ENCODE peak calls at places on chromosomes 6 and 20, in six cellular contexts. One of them, this sample, is unnamed. For H3K4me1, the result is how much of the 10 kb centered on the place peaks cover.

GRCh38 chr20:10659651-10660601 is 13.9 kb downstream of the JAG1 start:
- DNase-seq in mesendoderm: peak
- DNase-seq in GM23248: no peak
- DNase-seq in fibroblast of lung: no peak
- DNase-seq in PC-3: no peak
- DNase-seq in endothelial cell of umbilical vein: no peak
- DNase-seq in this sample: no peak

GRCh38 chr6:44143731-44144130 is 14.9 kb upstream of the CAPN11 start:
- DNase-seq in PC-3: no peak
- DNase-seq in fibroblast of lung: no peak
- DNase-seq in GM23248: no peak
- DNase-seq in endothelial cell of umbilical vein: no peak
- DNase-seq in mesendoderm: no peak
- DNase-seq in this sample: no peak

GRCh38 chr6:78570044-78570443 is 297.3 kb upstream of the IRAK1BP1 start:
- DNase-seq in GM23248: no peak
- DNase-seq in fibroblast of lung: no peak
- DNase-seq in endothelial cell of umbilical vein: no peak
- DNase-seq in mesendoderm: no peak
- DNase-seq in PC-3: no peak
- DNase-seq in this sample: no peak

GRCh38 chr6:68160348-68160747 is 474.7 kb upstream of the ADGRB3 start:
- DNase-seq in mesendoderm: no peak
- DNase-seq in endothelial cell of umbilical vein: no peak
- DNase-seq in fibroblast of lung: no peak
- DNase-seq in PC-3: no peak
- DNase-seq in GM23248: no peak
- DNase-seq in this sample: no peak

GRCh38 chr6:8027965-8028651 is 36.1 kb downstream of the BLOC1S5 start:
- DNase-seq in endothelial cell of umbilical vein: peak
- DNase-seq in fibroblast of lung: peak
- DNase-seq in GM23248: peak
- DNase-seq in PC-3: no peak
- DNase-seq in mesendoderm: no peak
- DNase-seq in this sample: no peak

GRCh38 chr6:24513602-24514001 is 18.8 kb downstream of the ALDH5A1 start:
- DNase-seq in fibroblast of lung: no peak
- DNase-seq in GM23248: no peak
- DNase-seq in PC-3: no peak
- DNase-seq in mesendoderm: no peak
- DNase-seq in endothelial cell of umbilical vein: no peak
- DNase-seq in this sample: no peak

GRCh38 chr6:144104898-144105487 is 9.6 kb upstream of the SF3B5 start:
- DNase-seq in PC-3: peak
- DNase-seq in mesendoderm: peak
- DNase-seq in endothelial cell of umbilical vein: peak
- DNase-seq in fibroblast of lung: peak
- DNase-seq in GM23248: peak
- DNase-seq in this sample: peak

GRCh38 chr6:120005292-120005976 is 655.9 kb upstream of the MAN1A1 start:
- DNase-seq in PC-3: no peak
- DNase-seq in GM23248: peak
- DNase-seq in fibroblast of lung: no peak
- DNase-seq in endothelial cell of umbilical vein: no peak
- DNase-seq in mesendoderm: no peak
- DNase-seq in this sample: no peak

GRCh38 chr6:158194487-158195280 is 26.5 kb downstream of the GTF2H5 start:
- DNase-seq in endothelial cell of umbilical vein: no peak
- DNase-seq in GM23248: no peak
- DNase-seq in PC-3: no peak
- DNase-seq in fibroblast of lung: no peak
- DNase-seq in mesendoderm: no peak
- DNase-seq in this sample: no peak

GRCh38 chr20:57070296-57070695 is 196.1 kb downstream of the BMP7 start:
- DNase-seq in mesendoderm: no peak
- DNase-seq in fibroblast of lung: no peak
- DNase-seq in PC-3: no peak
- DNase-seq in GM23248: no peak
- DNase-seq in endothelial cell of umbilical vein: no peak
- DNase-seq in this sample: no peak

GRCh38 chr6:132161283-132161682 is 210.1 kb upstream of the CCN2 start:
- DNase-seq in GM23248: peak
- DNase-seq in mesendoderm: peak
- DNase-seq in endothelial cell of umbilical vein: peak
- DNase-seq in PC-3: peak
- DNase-seq in fibroblast of lung: peak
- DNase-seq in this sample: peak

GRCh38 chr6:119040229-119040628 is 38.2 kb downstream of the FAM184A start:
- DNase-seq in endothelial cell of umbilical vein: no peak
- DNase-seq in PC-3: no peak
- DNase-seq in mesendoderm: no peak
- DNase-seq in GM23248: no peak
- DNase-seq in fibroblast of lung: no peak
- DNase-seq in this sample: no peak

GRCh38 chr20:23641936-23642751 is 4.4 kb upstream of the CST3 start:
- DNase-seq in mesendoderm: no peak
- DNase-seq in fibroblast of lung: peak
- DNase-seq in GM23248: peak
- DNase-seq in PC-3: peak
- DNase-seq in endothelial cell of umbilical vein: peak
- DNase-seq in this sample: peak

GRCh38 chr6:170265655-170266054 is 25.2 kb downstream of the DLL1 start:
- DNase-seq in endothelial cell of umbilical vein: no peak
- DNase-seq in fibroblast of lung: peak
- DNase-seq in mesendoderm: no peak
- DNase-seq in PC-3: peak
- DNase-seq in GM23248: no peak
- DNase-seq in this sample: no peak

GRCh38 chr6:43884660-43885022 is 114.6 kb downstream of the VEGFA start:
- DNase-seq in GM23248: no peak
- DNase-seq in PC-3: no peak
- DNase-seq in fibroblast of lung: no peak
- DNase-seq in mesendoderm: no peak
- DNase-seq in endothelial cell of umbilical vein: no peak
- DNase-seq in this sample: no peak

GRCh38 chr6:44642870-44643522 is 255.5 kb downstream of the CDC5L start:
- DNase-seq in PC-3: peak
- DNase-seq in GM23248: peak
- DNase-seq in fibroblast of lung: no peak
- DNase-seq in mesendoderm: no peak
- DNase-seq in endothelial cell of umbilical vein: no peak
- DNase-seq in this sample: peak

GRCh38 chr20:63009988-63010769 is 3.4 kb upstream of the BHLHE23 start:
- DNase-seq in fibroblast of lung: no peak
- DNase-seq in GM23248: no peak
- DNase-seq in PC-3: no peak
- DNase-seq in mesendoderm: no peak
- DNase-seq in endothelial cell of umbilical vein: peak
- DNase-seq in this sample: no peak

GRCh38 chr6:2209226-2209809 is 36.1 kb downstream of the GMDS start:
- DNase-seq in PC-3: peak
- DNase-seq in GM23248: peak
- DNase-seq in fibroblast of lung: peak
- DNase-seq in mesendoderm: peak
- DNase-seq in endothelial cell of umbilical vein: peak
- DNase-seq in this sample: peak

GRCh38 chr6:36745283-36745682 is 47.7 kb downstream of the RAB44 start:
- DNase-seq in PC-3: no peak
- DNase-seq in mesendoderm: no peak
- DNase-seq in fibroblast of lung: no peak
- DNase-seq in GM23248: no peak
- DNase-seq in endothelial cell of umbilical vein: no peak
- DNase-seq in this sample: no peak

GRCh38 chr6:169425628-169426370 is 172.2 kb upstream of the THBS2 start:
- DNase-seq in fibroblast of lung: peak
- DNase-seq in endothelial cell of umbilical vein: no peak
- DNase-seq in GM23248: no peak
- DNase-seq in mesendoderm: no peak
- DNase-seq in PC-3: no peak
- DNase-seq in this sample: no peak

GRCh38 chr6:166471797-166472260 is 89.1 kb upstream of the MPC1 start:
- DNase-seq in PC-3: no peak
- DNase-seq in fibroblast of lung: no peak
- DNase-seq in GM23248: no peak
- DNase-seq in mesendoderm: no peak
- DNase-seq in endothelial cell of umbilical vein: no peak
- DNase-seq in this sample: no peak

GRCh38 chr6:138869343-138869742 is 73.5 kb downstream of the ECT2L start:
- DNase-seq in mesendoderm: peak
- DNase-seq in fibroblast of lung: no peak
- DNase-seq in GM23248: no peak
- DNase-seq in PC-3: no peak
- DNase-seq in endothelial cell of umbilical vein: no peak
- DNase-seq in this sample: no peak

GRCh38 chr6:90907931-90908655 is 321.2 kb upstream of the MAP3K7 start:
- DNase-seq in GM23248: no peak
- DNase-seq in fibroblast of lung: no peak
- DNase-seq in mesendoderm: no peak
- DNase-seq in PC-3: no peak
- DNase-seq in endothelial cell of umbilical vein: no peak
- DNase-seq in this sample: peak

GRCh38 chr20:31849306-31849930 is 4.0 kb upstream of the FOXS1 start:
- DNase-seq in endothelial cell of umbilical vein: no peak
- DNase-seq in PC-3: peak
- DNase-seq in mesendoderm: no peak
- DNase-seq in GM23248: no peak
- DNase-seq in fibroblast of lung: no peak
- DNase-seq in this sample: peak

GRCh38 chr20:25238319-25239037 is 9.4 kb upstream of the PYGB start:
- DNase-seq in fibroblast of lung: peak
- DNase-seq in PC-3: peak
- DNase-seq in mesendoderm: no peak
- DNase-seq in GM23248: peak
- DNase-seq in endothelial cell of umbilical vein: no peak
- DNase-seq in this sample: peak

GRCh38 chr20:33658510-33658909 is 3.6 kb upstream of the C20orf144 start:
- DNase-seq in mesendoderm: no peak
- DNase-seq in PC-3: no peak
- DNase-seq in GM23248: no peak
- DNase-seq in fibroblast of lung: no peak
- DNase-seq in endothelial cell of umbilical vein: no peak
- DNase-seq in this sample: no peak

GRCh38 chr6:5997420-5998093 is 9.2 kb downstream of the NRN1 start:
- DNase-seq in GM23248: peak
- DNase-seq in fibroblast of lung: no peak
- DNase-seq in mesendoderm: peak
- DNase-seq in endothelial cell of umbilical vein: peak
- DNase-seq in PC-3: no peak
- DNase-seq in this sample: peak

GRCh38 chr20:5691918-5692618 is 58.1 kb upstream of the SHLD1 start:
- DNase-seq in endothelial cell of umbilical vein: no peak
- DNase-seq in mesendoderm: no peak
- DNase-seq in GM23248: no peak
- DNase-seq in PC-3: no peak
- DNase-seq in fibroblast of lung: no peak
- DNase-seq in this sample: no peak

GRCh38 chr20:5688431-5688972 is 61.7 kb upstream of the SHLD1 start:
- DNase-seq in PC-3: no peak
- DNase-seq in fibroblast of lung: no peak
- DNase-seq in mesendoderm: no peak
- DNase-seq in GM23248: no peak
- DNase-seq in endothelial cell of umbilical vein: no peak
- DNase-seq in this sample: no peak

GRCh38 chr20:5687884-5688283 is 62.3 kb upstream of the SHLD1 start:
- DNase-seq in PC-3: no peak
- DNase-seq in mesendoderm: no peak
- DNase-seq in fibroblast of lung: no peak
- DNase-seq in GM23248: no peak
- DNase-seq in endothelial cell of umbilical vein: no peak
- DNase-seq in this sample: no peak

GRCh38 chr20:5689451-5689850 is 60.8 kb upstream of the SHLD1 start:
- DNase-seq in fibroblast of lung: no peak
- DNase-seq in PC-3: no peak
- DNase-seq in endothelial cell of umbilical vein: no peak
- DNase-seq in mesendoderm: no peak
- DNase-seq in GM23248: no peak
- DNase-seq in this sample: no peak

GRCh38 chr20:5686381-5687105 is 63.7 kb upstream of the SHLD1 start:
- DNase-seq in PC-3: no peak
- DNase-seq in endothelial cell of umbilical vein: no peak
- DNase-seq in fibroblast of lung: no peak
- DNase-seq in mesendoderm: no peak
- DNase-seq in GM23248: no peak
- DNase-seq in this sample: no peak
- H3K4me1 ChIP-seq in PC-3: under half
- H3K4me1 ChIP-seq in endothelial cell of umbilical vein: under half
- H3K4me1 ChIP-seq in fibroblast of lung: under half
- H3K4me1 ChIP-seq in mesendoderm: under half
- H3K4me1 ChIP-seq in GM23248: under half
- H3K4me1 ChIP-seq in this sample: under half

GRCh38 chr6:11025911-11026635 is 18.0 kb downstream of the ELOVL2 start:
- DNase-seq in endothelial cell of umbilical vein: no peak
- DNase-seq in mesendoderm: peak
- DNase-seq in GM23248: no peak
- DNase-seq in PC-3: no peak
- DNase-seq in fibroblast of lung: no peak
- DNase-seq in this sample: no peak
- H3K4me2 ChIP-seq in endothelial cell of umbilical vein: no peak
- H3K4me2 ChIP-seq in mesendoderm: peak
- H3K4me2 ChIP-seq in GM23248: no peak
- H3K4me2 ChIP-seq in PC-3: no peak
- H3K4me2 ChIP-seq in fibroblast of lung: no peak
- H3K4me2 ChIP-seq in this sample: no peak

GRCh38 chr6:33176906-33177305 is 15.4 kb downstream of the COL11A2 start:
- DNase-seq in GM23248: no peak
- DNase-seq in fibroblast of lung: no peak
- DNase-seq in PC-3: no peak
- DNase-seq in mesendoderm: no peak
- DNase-seq in endothelial cell of umbilical vein: no peak
- DNase-seq in this sample: no peak
- H3K4me1 ChIP-seq in GM23248: under half
- H3K4me1 ChIP-seq in fibroblast of lung: under half
- H3K4me1 ChIP-seq in PC-3: under half
- H3K4me1 ChIP-seq in mesendoderm: under half
- H3K4me1 ChIP-seq in endothelial cell of umbilical vein: under half
- H3K4me1 ChIP-seq in this sample: under half

DNA sequence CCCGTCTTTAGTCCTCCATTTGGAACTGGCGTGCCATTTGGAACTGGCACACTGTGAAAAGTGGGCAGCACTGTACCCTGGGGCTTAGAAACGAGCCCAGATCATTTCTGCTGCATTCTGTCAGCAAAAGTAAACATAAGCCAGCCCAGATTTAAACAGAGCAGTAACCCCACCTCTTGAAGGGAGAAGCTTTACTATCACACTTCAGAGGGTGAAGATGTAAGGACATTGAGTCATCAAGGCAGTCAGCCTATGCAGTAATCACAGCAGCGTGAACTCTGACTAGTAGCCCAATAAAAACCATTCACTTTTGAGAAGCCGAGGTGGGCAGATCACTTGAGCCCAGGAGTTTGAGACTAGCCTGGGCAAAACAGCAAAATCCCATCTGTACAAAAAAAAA is 216.9 kb downstream of the EYA2 start:
- DNase-seq in endothelial cell of umbilical vein: no peak
- DNase-seq in GM23248: no peak
- DNase-seq in fibroblast of lung: no peak
- DNase-seq in mesendoderm: no peak
- DNase-seq in PC-3: peak
- DNase-seq in this sample: no peak
- H3K4me2 ChIP-seq in endothelial cell of umbilical vein: no peak
- H3K4me2 ChIP-seq in GM23248: no peak
- H3K4me2 ChIP-seq in fibroblast of lung: no peak
- H3K4me2 ChIP-seq in mesendoderm: no peak
- H3K4me2 ChIP-seq in PC-3: peak
- H3K4me2 ChIP-seq in this sample: no peak